ENCODE peak calls at places on chromosomes 16 and 17, in five cellular contexts. One of them, this sample, is unnamed.
A peak's percentile ranks its signal among the peaks of the same experiment; 100 is the strongest.

GRCh38 chr16:3028716-3029319 is 5.0 kb downstream of the THOC6 start:
- DNase-seq in effector memory CD4-positive, alpha-beta T cell: no peak
- DNase-seq in GM23248: no peak
- DNase-seq in kidney: peak; percentile 81
- DNase-seq in small intestine: no peak
- DNase-seq in this sample: no peak

GRCh38 chr16:70432800-70433455 is 6.0 kb downstream of the ST3GAL2 start:
- DNase-seq in effector memory CD4-positive, alpha-beta T cell: no peak
- DNase-seq in GM23248: peak; percentile 32
- DNase-seq in kidney: no peak
- DNase-seq in small intestine: no peak
- DNase-seq in this sample: no peak

GRCh38 chr17:1649844-1650409 is at the start of gene RILP:
- DNase-seq in effector memory CD4-positive, alpha-beta T cell: no peak
- DNase-seq in GM23248: peak; percentile 57
- DNase-seq in kidney: peak; percentile 94
- DNase-seq in small intestine: peak; percentile 98
- DNase-seq in this sample: no peak

GRCh38 chr16:50058091-50058771 is 7.5 kb upstream of the HEATR3 start:
- DNase-seq in effector memory CD4-positive, alpha-beta T cell: no peak
- DNase-seq in GM23248: no peak
- DNase-seq in kidney: no peak
- DNase-seq in small intestine: no peak
- DNase-seq in this sample: no peak

GRCh38 chr16:14324581-14324980 is 253.5 kb downstream of the MRTFB start:
- DNase-seq in effector memory CD4-positive, alpha-beta T cell: no peak
- DNase-seq in GM23248: peak; percentile 83
- DNase-seq in kidney: no peak
- DNase-seq in small intestine: no peak
- DNase-seq in this sample: no peak

GRCh38 chr16:22693670-22694340 is 120.2 kb upstream of the HS3ST2 start:
- DNase-seq in effector memory CD4-positive, alpha-beta T cell: no peak
- DNase-seq in GM23248: peak; percentile 44
- DNase-seq in kidney: no peak
- DNase-seq in small intestine: no peak
- DNase-seq in this sample: no peak

GRCh38 chr16:84327926-84328505 is 33.3 kb downstream of the WFDC1 start:
- DNase-seq in effector memory CD4-positive, alpha-beta T cell: no peak
- DNase-seq in GM23248: no peak
- DNase-seq in kidney: no peak
- DNase-seq in small intestine: no peak
- DNase-seq in this sample: no peak

GRCh38 chr16:76583466-76583865 is 306.3 kb downstream of the CNTNAP4 start:
- DNase-seq in effector memory CD4-positive, alpha-beta T cell: no peak
- DNase-seq in GM23248: peak; percentile 4
- DNase-seq in kidney: no peak
- DNase-seq in small intestine: no peak
- DNase-seq in this sample: no peak

GRCh38 chr16:48620445-48620844 is 10.5 kb upstream of the N4BP1 start:
- DNase-seq in effector memory CD4-positive, alpha-beta T cell: no peak
- DNase-seq in GM23248: no peak
- DNase-seq in kidney: no peak
- DNase-seq in small intestine: no peak
- DNase-seq in this sample: peak; percentile 12
- H3K4me1 ChIP-seq in effector memory CD4-positive, alpha-beta T cell: peaks cover 3% of the 10 kb centered on the region
- H3K4me1 ChIP-seq in GM23248: peaks cover 12% of the 10 kb centered on the region
- H3K4me1 ChIP-seq in kidney: peaks cover 6% of the 10 kb centered on the region
- H3K4me1 ChIP-seq in small intestine: no peaks in the 10 kb centered on the region
- H3K4me1 ChIP-seq in this sample: peaks cover 9% of the 10 kb centered on the region

GRCh38 chr16:10886739-10887269 is 9.8 kb downstream of the CIITA start:
- DNase-seq in effector memory CD4-positive, alpha-beta T cell: no peak
- DNase-seq in GM23248: no peak
- DNase-seq in kidney: no peak
- DNase-seq in small intestine: no peak
- DNase-seq in this sample: no peak
- H3K4me1 ChIP-seq in effector memory CD4-positive, alpha-beta T cell: no peaks in the 10 kb centered on the region
- H3K4me1 ChIP-seq in GM23248: no peaks in the 10 kb centered on the region
- H3K4me1 ChIP-seq in kidney: peaks cover 13% of the 10 kb centered on the region
- H3K4me1 ChIP-seq in small intestine: peaks cover 7% of the 10 kb centered on the region
- H3K4me1 ChIP-seq in this sample: no peaks in the 10 kb centered on the region

DNA sequence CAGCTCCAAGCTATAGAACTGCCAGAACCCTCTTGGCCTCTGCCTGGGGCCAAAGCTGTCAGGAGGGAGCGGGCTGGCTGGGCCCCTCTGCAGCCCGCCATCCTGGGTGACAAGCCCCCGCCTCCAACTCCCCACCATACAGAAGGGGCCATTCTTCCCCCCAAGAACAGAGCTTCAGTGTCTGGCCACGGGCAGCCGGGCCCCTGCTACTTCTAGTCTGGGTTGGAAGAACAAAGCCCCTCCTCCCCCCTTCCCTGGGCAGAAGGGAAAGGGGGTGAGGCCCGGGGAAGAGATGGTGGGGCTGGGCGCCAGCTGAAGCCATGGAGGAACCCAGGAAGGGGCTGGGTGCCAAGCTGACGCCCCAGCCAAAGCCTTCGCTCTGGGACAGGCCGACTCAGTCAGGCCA is 9.0 kb downstream of the NAT9 start:
- DNase-seq in effector memory CD4-positive, alpha-beta T cell: no peak
- DNase-seq in GM23248: no peak
- DNase-seq in kidney: no peak
- DNase-seq in small intestine: no peak
- DNase-seq in this sample: no peak
- H3K4me1 ChIP-seq in effector memory CD4-positive, alpha-beta T cell: peaks cover 7% of the 10 kb centered on the region
- H3K4me1 ChIP-seq in GM23248: peaks cover 13% of the 10 kb centered on the region
- H3K4me1 ChIP-seq in kidney: peaks cover 27% of the 10 kb centered on the region
- H3K4me1 ChIP-seq in small intestine: peaks cover 1% of the 10 kb centered on the region
- H3K4me1 ChIP-seq in this sample: peaks cover 20% of the 10 kb centered on the region

DNA sequence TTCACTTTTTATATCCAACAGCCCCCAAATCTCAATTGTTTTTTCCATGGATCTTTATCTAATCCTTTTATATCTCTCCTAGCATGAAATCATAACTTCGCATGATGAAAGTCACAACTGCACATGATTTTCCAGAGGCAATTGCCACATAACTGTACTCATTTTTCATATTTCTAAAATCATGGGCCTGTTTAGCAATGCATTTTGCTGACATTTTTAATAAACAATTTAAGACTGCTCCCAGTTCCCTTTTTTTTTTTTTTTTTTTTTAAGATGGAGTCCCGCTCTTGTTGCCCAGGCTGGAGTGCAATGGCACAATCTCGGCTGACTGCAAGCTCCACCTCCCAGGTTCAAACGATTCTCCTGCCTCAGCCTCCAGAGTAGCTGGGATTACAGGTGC is 83.5 kb downstream of the VMP1 start:
- DNase-seq in effector memory CD4-positive, alpha-beta T cell: no peak
- DNase-seq in GM23248: no peak
- DNase-seq in kidney: no peak
- DNase-seq in small intestine: no peak
- DNase-seq in this sample: no peak
- H3K4me1 ChIP-seq in effector memory CD4-positive, alpha-beta T cell: peaks cover 18% of the 10 kb centered on the region
- H3K4me1 ChIP-seq in GM23248: peaks cover 32% of the 10 kb centered on the region
- H3K4me1 ChIP-seq in kidney: peaks cover 4% of the 10 kb centered on the region
- H3K4me1 ChIP-seq in small intestine: peaks cover 2% of the 10 kb centered on the region
- H3K4me1 ChIP-seq in this sample: peaks cover 37% of the 10 kb centered on the region

GRCh38 chr17:42850964-42851363 is at the start of gene AOC3:
- DNase-seq in effector memory CD4-positive, alpha-beta T cell: no peak
- DNase-seq in GM23248: no peak
- DNase-seq in kidney: peak; percentile 92
- DNase-seq in small intestine: no peak
- DNase-seq in this sample: no peak

GRCh38 chr17:42849031-42849430 is 2.0 kb upstream of the AOC3 start:
- DNase-seq in effector memory CD4-positive, alpha-beta T cell: no peak
- DNase-seq in GM23248: no peak
- DNase-seq in kidney: no peak
- DNase-seq in small intestine: no peak
- DNase-seq in this sample: no peak

GRCh38 chr17:42852351-42852750 is 1.4 kb downstream of the AOC3 start:
- DNase-seq in effector memory CD4-positive, alpha-beta T cell: no peak
- DNase-seq in GM23248: no peak
- DNase-seq in kidney: no peak
- DNase-seq in small intestine: no peak
- DNase-seq in this sample: no peak

GRCh38 chr17:42848093-42848492 is 2.9 kb upstream of the AOC3 start:
- DNase-seq in effector memory CD4-positive, alpha-beta T cell: no peak
- DNase-seq in GM23248: no peak
- DNase-seq in kidney: no peak
- DNase-seq in small intestine: no peak
- DNase-seq in this sample: no peak

GRCh38 chr17:42849451-42850157 is 1.4 kb upstream of the AOC3 start:
- DNase-seq in effector memory CD4-positive, alpha-beta T cell: no peak
- DNase-seq in GM23248: peak; percentile 31
- DNase-seq in kidney: peak; percentile 89
- DNase-seq in small intestine: peak; percentile 72
- DNase-seq in this sample: no peak
- H3K4me1 ChIP-seq in effector memory CD4-positive, alpha-beta T cell: no peaks in the 10 kb centered on the region
- H3K4me1 ChIP-seq in GM23248: peaks cover 13% of the 10 kb centered on the region
- H3K4me1 ChIP-seq in kidney: peaks cover 21% of the 10 kb centered on the region
- H3K4me1 ChIP-seq in small intestine: peaks cover 7% of the 10 kb centered on the region
- H3K4me1 ChIP-seq in this sample: no peaks in the 10 kb centered on the region

DNA sequence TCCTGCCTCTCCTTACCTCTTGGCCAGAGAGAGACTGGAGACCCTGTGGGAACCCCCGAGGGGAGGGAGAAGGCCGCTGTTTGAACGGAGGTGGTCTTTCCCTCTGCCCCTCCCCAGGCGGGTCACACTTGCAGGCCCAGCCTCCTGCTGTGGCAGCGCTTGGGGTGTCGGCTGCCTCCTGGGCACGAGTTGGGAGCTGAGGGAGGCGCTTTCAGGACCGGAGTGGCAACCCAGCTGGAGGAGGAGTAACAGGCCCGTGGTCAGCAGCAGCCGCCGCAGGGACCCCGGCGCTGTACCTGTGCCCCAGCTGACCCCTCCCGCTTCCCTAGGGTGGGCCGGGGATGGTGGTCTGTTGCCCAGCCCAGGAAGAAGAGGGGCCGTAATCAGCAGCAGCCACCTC is 278.3 kb downstream of the SEC14L1 start:
- DNase-seq in effector memory CD4-positive, alpha-beta T cell: no peak
- DNase-seq in GM23248: no peak
- DNase-seq in kidney: no peak
- DNase-seq in small intestine: no peak
- DNase-seq in this sample: no peak
- H3K4me1 ChIP-seq in effector memory CD4-positive, alpha-beta T cell: peaks cover 51% of the 10 kb centered on the region
- H3K4me1 ChIP-seq in GM23248: peaks cover 30% of the 10 kb centered on the region
- H3K4me1 ChIP-seq in kidney: peaks cover 29% of the 10 kb centered on the region
- H3K4me1 ChIP-seq in small intestine: no peaks in the 10 kb centered on the region
- H3K4me1 ChIP-seq in this sample: peaks cover 44% of the 10 kb centered on the region

GRCh38 chr16:1043831-1044514 is 28.6 kb upstream of the SSTR5 start:
- DNase-seq in effector memory CD4-positive, alpha-beta T cell: no peak
- DNase-seq in GM23248: peak; percentile 38
- DNase-seq in kidney: no peak
- DNase-seq in small intestine: no peak
- DNase-seq in this sample: no peak

GRCh38 chr16:1046271-1046955 is 26.1 kb upstream of the SSTR5 start:
- DNase-seq in effector memory CD4-positive, alpha-beta T cell: no peak
- DNase-seq in GM23248: no peak
- DNase-seq in kidney: no peak
- DNase-seq in small intestine: no peak
- DNase-seq in this sample: no peak

GRCh38 chr16:1047123-1047522 is 25.4 kb upstream of the SSTR5 start:
- DNase-seq in effector memory CD4-positive, alpha-beta T cell: no peak
- DNase-seq in GM23248: no peak
- DNase-seq in kidney: no peak
- DNase-seq in small intestine: no peak
- DNase-seq in this sample: no peak

GRCh38 chr16:1044515-1045362 is 27.8 kb upstream of the SSTR5 start:
- DNase-seq in effector memory CD4-positive, alpha-beta T cell: no peak
- DNase-seq in GM23248: no peak
- DNase-seq in kidney: no peak
- DNase-seq in small intestine: no peak
- DNase-seq in this sample: no peak

GRCh38 chr16:1045363-1046270 is 26.9 kb upstream of the SSTR5 start:
- DNase-seq in effector memory CD4-positive, alpha-beta T cell: no peak
- DNase-seq in GM23248: no peak
- DNase-seq in kidney: no peak
- DNase-seq in small intestine: no peak
- DNase-seq in this sample: no peak
- H3K4me1 ChIP-seq in effector memory CD4-positive, alpha-beta T cell: peaks cover 2% of the 10 kb centered on the region
- H3K4me1 ChIP-seq in GM23248: no peaks in the 10 kb centered on the region
- H3K4me1 ChIP-seq in kidney: no peaks in the 10 kb centered on the region
- H3K4me1 ChIP-seq in small intestine: no peaks in the 10 kb centered on the region
- H3K4me1 ChIP-seq in this sample: peaks cover 11% of the 10 kb centered on the region

This sample was measured in SJSA1.